ENCODE peak calls at places on chromosomes 5 and 9, in six cellular contexts. P, G, H, T, J and V are unnamed samples.

GRCh38 chr5:141846031-141846430 is 32.2 kb downstream of the PCDH1 start:
- DNase-seq in P (no peak), G (peak), H (peak), T (peak), J (no peak), V (no peak)

GRCh38 chr9:99255651-99256050 is 33.6 kb downstream of the SEC61B start:
- DNase-seq in P (no peak), G (no peak), H (no peak), T (no peak), J (no peak), V (no peak)

GRCh38 chr9:130331061-130331460 is 65.5 kb downstream of the HMCN2 start:
- DNase-seq in P (no peak), G (no peak), H (no peak), T (no peak), J (no peak), V (no peak)

GRCh38 chr9:81636280-81636653 is 53.1 kb downstream of the TLE1 start:
- DNase-seq in P (no peak), G (no peak), H (no peak), T (no peak), J (no peak), V (no peak)

GRCh38 chr5:110159202-110159601 is 469.5 kb downstream of the MAN2A1 start:
- DNase-seq in P (no peak), G (peak), H (peak), T (no peak), J (no peak), V (peak)

GRCh38 chr9:97046228-97046627 is 7.3 kb upstream of the CTSV start:
- DNase-seq in P (no peak), G (no peak), H (peak), T (no peak), J (peak), V (peak)

GRCh38 chr5:132008961-132009680 is 2.3 kb downstream of the ACSL6 start:
- DNase-seq in P (no peak), G (no peak), H (no peak), T (no peak), J (no peak), V (peak)

GRCh38 chr9:131399972-131400371 is 6.1 kb downstream of the PRRC2B start:
- DNase-seq in P (no peak), G (no peak), H (no peak), T (no peak), J (no peak), V (no peak)

GRCh38 chr9:132288956-132289355 is 65.8 kb downstream of the SETX start:
- DNase-seq in P (no peak), G (peak), H (peak), T (no peak), J (no peak), V (no peak)

GRCh38 chr9:133680250-133680975 is 44.2 kb downstream of the DBH start:
- DNase-seq in P (no peak), G (no peak), H (no peak), T (no peak), J (no peak), V (no peak)

GRCh38 chr9:137011907-137012675 is 15.7 kb upstream of the CLIC3 start:
- DNase-seq in P (no peak), G (no peak), H (no peak), T (no peak), J (no peak), V (no peak)

GRCh38 chr5:134438641-134439621 is 27.2 kb upstream of the CDKN2AIPNL start:
- DNase-seq in P (no peak), G (peak), H (peak), T (no peak), J (no peak), V (peak)

GRCh38 chr9:68912561-68912960 is 101.4 kb downstream of the PRKACG start:
- DNase-seq in P (no peak), G (no peak), H (no peak), T (no peak), J (no peak), V (no peak)

GRCh38 chr5:107123014-107123413 is 547.7 kb downstream of the EFNA5 start:
- DNase-seq in P (no peak), G (no peak), H (no peak), T (no peak), J (no peak), V (no peak)

GRCh38 chr9:34378376-34379060 is 1.8 kb upstream of the MYORG start:
- DNase-seq in P (no peak), G (no peak), H (no peak), T (no peak), J (no peak), V (no peak)

GRCh38 chr9:130201399-130201873 is 29.2 kb downstream of the NCS1 start:
- DNase-seq in P (no peak), G (no peak), H (no peak), T (no peak), J (no peak), V (peak)

GRCh38 chr5:58392491-58392890 is 67.4 kb downstream of the PLK2 start:
- DNase-seq in P (no peak), G (no peak), H (no peak), T (no peak), J (no peak), V (no peak)

GRCh38 chr5:152883061-152883460 is 478.0 kb upstream of the NMUR2 start:
- DNase-seq in P (no peak), G (no peak), H (no peak), T (no peak), J (no peak), V (no peak)

GRCh38 chr9:109886050-109886449 is 106.1 kb downstream of the PALM2AKAP2 start:
- DNase-seq in P (no peak), G (no peak), H (no peak), T (no peak), J (no peak), V (no peak)

GRCh38 chr9:129887210-129888084 is 52.2 kb downstream of the USP20 start:
- DNase-seq in P (peak), G (peak), H (peak), T (peak), J (no peak), V (no peak)

GRCh38 chr9:124101593-124101992 is 90.0 kb downstream of the LHX2 start:
- DNase-seq in P (no peak), G (no peak), H (no peak), T (no peak), J (no peak), V (no peak)

GRCh38 chr5:72355706-72356299 is 35.6 kb downstream of the PTCD2 start:
- DNase-seq in P (no peak), G (no peak), H (peak), T (no peak), J (no peak), V (peak)

GRCh38 chr5:37816883-37817282 is 23.0 kb downstream of the GDNF start:
- DNase-seq in P (no peak), G (no peak), H (no peak), T (no peak), J (no peak), V (no peak)

GRCh38 chr5:132428147-132428482 is 58.6 kb downstream of the SLC22A5 start:
- DNase-seq in P (no peak), G (no peak), H (peak), T (no peak), J (no peak), V (no peak)

GRCh38 chr5:176481659-176482213 is 33.6 kb downstream of the FAF2 start:
- DNase-seq in P (no peak), G (no peak), H (no peak), T (no peak), J (no peak), V (no peak)

GRCh38 chr9:112310826-112311225 is 22.6 kb downstream of the PTBP3 start:
- DNase-seq in P (no peak), G (no peak), H (no peak), T (no peak), J (no peak), V (no peak)

GRCh38 chr9:26949604-26950003 is 2.6 kb upstream of the PLAA start:
- DNase-seq in P (no peak), G (peak), H (peak), T (no peak), J (peak), V (peak)